ENCODE peak calls at places on chromosomes 13 and 19, in five cellular contexts. One of them, this sample, is unnamed.

GRCh38 chr13:110628952-110629701 is 13.8 kb downstream of the NAXD start:
- DNase-seq in HCT116: no peak
- DNase-seq in K562: no peak
- DNase-seq in GM12878: no peak
- DNase-seq in HepG2: no peak
- DNase-seq in this sample: no peak

GRCh38 chr13:84607614-84608013 is 725.3 kb upstream of the SLITRK1 start:
- DNase-seq in HCT116: no peak
- DNase-seq in K562: no peak
- DNase-seq in GM12878: no peak
- DNase-seq in HepG2: no peak
- DNase-seq in this sample: no peak

GRCh38 chr19:7855426-7856276 is 18.5 kb downstream of the PRR36 start:
- DNase-seq in HCT116: no peak
- DNase-seq in K562: no peak
- DNase-seq in GM12878: no peak
- DNase-seq in HepG2: no peak
- DNase-seq in this sample: no peak

GRCh38 chr13:40517486-40518311 is 148.7 kb downstream of the FOXO1 start:
- DNase-seq in HCT116: no peak
- DNase-seq in K562: no peak
- DNase-seq in GM12878: peak; percentile 82
- DNase-seq in HepG2: no peak
- DNase-seq in this sample: no peak

GRCh38 chr19:37986048-37986750 is 79.2 kb downstream of the SIPA1L3 start:
- DNase-seq in HCT116: no peak
- DNase-seq in K562: no peak
- DNase-seq in GM12878: no peak
- DNase-seq in HepG2: no peak
- DNase-seq in this sample: no peak

GRCh38 chr19:2650515-2650914 is 52.0 kb downstream of the GNG7 start:
- DNase-seq in HCT116: no peak
- DNase-seq in K562: no peak
- DNase-seq in GM12878: no peak
- DNase-seq in HepG2: peak; percentile 61
- DNase-seq in this sample: no peak

GRCh38 chr13:68173111-68173510 is 943.0 kb upstream of the PCDH9 start:
- DNase-seq in HCT116: no peak
- DNase-seq in K562: no peak
- DNase-seq in GM12878: no peak
- DNase-seq in HepG2: no peak
- DNase-seq in this sample: no peak

GRCh38 chr19:46341937-46342336 is 5.0 kb upstream of the PPP5C start:
- DNase-seq in HCT116: no peak
- DNase-seq in K562: no peak
- DNase-seq in GM12878: no peak
- DNase-seq in HepG2: no peak
- DNase-seq in this sample: no peak

GRCh38 chr19:751501-752341 is 809 bp downstream of the MISP start:
- DNase-seq in HCT116: no peak
- DNase-seq in K562: peak; percentile 59
- DNase-seq in GM12878: no peak
- DNase-seq in HepG2: peak; percentile 53
- DNase-seq in this sample: no peak

GRCh38 chr19:34503546-34504272 is 22.2 kb downstream of the WTIP start:
- DNase-seq in HCT116: no peak
- DNase-seq in K562: peak; percentile 6
- DNase-seq in GM12878: no peak
- DNase-seq in HepG2: no peak
- DNase-seq in this sample: no peak

GRCh38 chr13:68727165-68727564 is 1380.5 kb upstream of the ATXN8OS start:
- DNase-seq in HCT116: no peak
- DNase-seq in K562: no peak
- DNase-seq in GM12878: no peak
- DNase-seq in HepG2: no peak
- DNase-seq in this sample: no peak

GRCh38 chr19:10871711-10872550 is 578 bp downstream of the CARM1 start:
- DNase-seq in HCT116: no peak
- DNase-seq in K562: peak; percentile 67
- DNase-seq in GM12878: no peak
- DNase-seq in HepG2: no peak
- DNase-seq in this sample: no peak

GRCh38 chr19:18972851-18973250 is 31.8 kb upstream of the HOMER3 start:
- DNase-seq in HCT116: no peak
- DNase-seq in K562: no peak
- DNase-seq in GM12878: no peak
- DNase-seq in HepG2: no peak
- DNase-seq in this sample: no peak

GRCh38 chr19:18975011-18975410 is 34.0 kb upstream of the HOMER3 start:
- DNase-seq in HCT116: no peak
- DNase-seq in K562: no peak
- DNase-seq in GM12878: no peak
- DNase-seq in HepG2: no peak
- DNase-seq in this sample: no peak

GRCh38 chr19:18969953-18970659 is 29.1 kb upstream of the HOMER3 start:
- DNase-seq in HCT116: no peak
- DNase-seq in K562: no peak
- DNase-seq in GM12878: no peak
- DNase-seq in HepG2: no peak
- DNase-seq in this sample: no peak

GRCh38 chr19:18975864-18976263 is 34.8 kb upstream of the HOMER3 start:
- DNase-seq in HCT116: no peak
- DNase-seq in K562: no peak
- DNase-seq in GM12878: no peak
- DNase-seq in HepG2: no peak
- DNase-seq in this sample: no peak

GRCh38 chr19:18972301-18972831 is 31.3 kb upstream of the HOMER3 start:
- DNase-seq in HCT116: no peak
- DNase-seq in K562: no peak
- DNase-seq in GM12878: no peak
- DNase-seq in HepG2: no peak
- DNase-seq in this sample: no peak
- H3K4me2 ChIP-seq in HCT116: no peak overlapping the region
- H3K4me2 ChIP-seq in K562: no peak overlapping the region
- H3K4me2 ChIP-seq in GM12878: no peak overlapping the region
- H3K4me2 ChIP-seq in HepG2: peak overlapping the region; percentile 68
- H3K4me2 ChIP-seq in this sample: no peak overlapping the region

GRCh38 chr13:51999525-51999924 is 11.7 kb downstream of the ATP7B start:
- DNase-seq in HCT116: no peak
- DNase-seq in K562: no peak
- DNase-seq in GM12878: no peak
- DNase-seq in HepG2: no peak
- DNase-seq in this sample: no peak

GRCh38 chr13:51996660-51997059 is 14.6 kb downstream of the ATP7B start:
- DNase-seq in HCT116: no peak
- DNase-seq in K562: peak; percentile 15
- DNase-seq in GM12878: no peak
- DNase-seq in HepG2: no peak
- DNase-seq in this sample: no peak

GRCh38 chr13:51997641-51998330 is 13.5 kb downstream of the ATP7B start:
- DNase-seq in HCT116: no peak
- DNase-seq in K562: no peak
- DNase-seq in GM12878: no peak
- DNase-seq in HepG2: peak; percentile 90
- DNase-seq in this sample: no peak

GRCh38 chr13:51998723-51999471 is 12.4 kb downstream of the ATP7B start:
- DNase-seq in HCT116: no peak
- DNase-seq in K562: no peak
- DNase-seq in GM12878: no peak
- DNase-seq in HepG2: peak; percentile 77
- DNase-seq in this sample: no peak

GRCh38 chr13:51995677-51996551 is 15.3 kb downstream of the ATP7B start:
- DNase-seq in HCT116: no peak
- DNase-seq in K562: peak; percentile 33
- DNase-seq in GM12878: no peak
- DNase-seq in HepG2: no peak
- DNase-seq in this sample: no peak
- TF ChIP-seq SRF in HCT116: no peak
- TF ChIP-seq SRF in K562: no peak
- TF ChIP-seq SRF in GM12878: no peak
- TF ChIP-seq SRF in HepG2: no peak
- TF ChIP-seq SRF in this sample: no peak

DNA sequence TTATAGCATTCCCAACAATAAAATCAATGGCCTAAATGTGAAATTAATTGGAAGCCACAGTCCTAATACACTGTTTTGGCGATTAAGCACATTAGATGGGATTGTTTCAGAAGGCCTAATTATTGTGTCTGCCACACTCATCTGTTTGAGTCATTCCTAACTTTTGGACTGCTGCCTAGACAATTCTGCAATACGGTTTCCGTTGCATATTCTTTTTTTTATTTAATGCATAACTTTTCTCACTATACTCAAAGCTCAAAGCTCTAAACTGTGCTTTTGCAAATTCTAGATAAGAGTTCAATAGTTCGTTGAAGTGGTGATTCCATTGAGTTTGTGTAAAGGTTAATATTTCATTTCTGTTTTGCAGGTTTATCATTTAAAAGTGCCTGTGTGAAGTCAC is 53.1 kb downstream of the MBNL2 start:
- DNase-seq in HCT116: no peak
- DNase-seq in K562: no peak
- DNase-seq in GM12878: no peak
- DNase-seq in HepG2: peak; percentile 57
- DNase-seq in this sample: no peak
- H3K4me2 ChIP-seq in HCT116: peak overlapping the region; percentile 51
- H3K4me2 ChIP-seq in K562: no peak overlapping the region
- H3K4me2 ChIP-seq in GM12878: peak overlapping the region; percentile 64
- H3K4me2 ChIP-seq in HepG2: peak overlapping the region; percentile 46
- H3K4me2 ChIP-seq in this sample: no peak overlapping the region

GRCh38 chr19:17950310-17951150 is 16.4 kb upstream of the KCNN1 start:
- DNase-seq in HCT116: no peak
- DNase-seq in K562: peak; percentile 48
- DNase-seq in GM12878: no peak
- DNase-seq in HepG2: no peak
- DNase-seq in this sample: peak; percentile 70
- TF ChIP-seq SRF in HCT116: no peak
- TF ChIP-seq SRF in K562: no peak
- TF ChIP-seq SRF in GM12878: no peak
- TF ChIP-seq SRF in HepG2: no peak
- TF ChIP-seq SRF in this sample: no peak

DNA sequence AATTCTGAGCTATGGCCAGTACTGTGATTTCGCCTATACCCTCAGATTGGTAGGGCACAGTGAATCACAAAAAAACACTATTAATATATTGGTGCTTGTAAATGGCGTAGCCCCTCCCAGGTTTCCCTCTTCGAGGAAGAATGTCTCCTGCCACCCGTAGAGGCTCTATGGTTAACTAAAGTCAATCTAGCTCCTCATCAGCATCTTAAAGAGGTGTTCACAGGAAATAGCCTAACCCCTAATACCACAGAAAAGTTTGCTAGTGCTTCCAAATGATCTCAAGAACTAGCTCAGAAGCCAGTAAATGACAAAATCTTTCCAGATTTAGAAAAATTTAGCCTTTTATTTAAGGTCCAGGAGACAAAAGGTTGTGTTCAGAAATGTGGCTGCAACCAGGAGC is 56.3 kb upstream of the DCT start:
- DNase-seq in HCT116: no peak
- DNase-seq in K562: no peak
- DNase-seq in GM12878: no peak
- DNase-seq in HepG2: no peak
- DNase-seq in this sample: no peak
- H3K4me2 ChIP-seq in HCT116: no peak overlapping the region
- H3K4me2 ChIP-seq in K562: no peak overlapping the region
- H3K4me2 ChIP-seq in GM12878: no peak overlapping the region
- H3K4me2 ChIP-seq in HepG2: no peak overlapping the region
- H3K4me2 ChIP-seq in this sample: no peak overlapping the region

GRCh38 chr13:53191091-53191490 is 162.5 kb downstream of the OLFM4 start:
- DNase-seq in HCT116: no peak
- DNase-seq in K562: no peak
- DNase-seq in GM12878: no peak
- DNase-seq in HepG2: no peak
- DNase-seq in this sample: peak; percentile 51

DNA sequence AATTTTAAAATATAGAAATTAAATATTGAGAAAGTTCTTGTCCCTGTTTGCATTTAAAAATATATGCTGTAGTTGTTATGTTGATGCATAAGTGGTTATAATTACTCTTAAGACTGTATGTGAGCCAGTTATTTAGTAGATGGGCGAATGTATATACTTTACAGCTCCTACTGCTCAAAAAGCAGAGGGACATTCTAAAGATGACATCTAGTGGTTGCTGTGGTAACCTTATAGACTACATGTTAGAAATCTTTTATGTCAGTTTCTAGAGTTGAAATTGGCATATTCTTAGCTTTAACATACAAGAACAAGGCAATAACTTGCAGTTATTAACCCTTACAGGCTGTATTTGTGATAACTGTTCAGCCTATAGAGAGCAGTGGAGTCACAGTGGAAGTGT is 160.5 kb downstream of the OLFM4 start:
- DNase-seq in HCT116: no peak
- DNase-seq in K562: no peak
- DNase-seq in GM12878: no peak
- DNase-seq in HepG2: no peak
- DNase-seq in this sample: no peak
- TF ChIP-seq SRF in HCT116: no peak
- TF ChIP-seq SRF in K562: no peak
- TF ChIP-seq SRF in GM12878: no peak
- TF ChIP-seq SRF in HepG2: no peak
- TF ChIP-seq SRF in this sample: no peak

This sample was measured in H1.